ENCODE peak calls at places on chromosomes 4 and X, in five cellular contexts. T is CD4-positive, alpha-beta memory T cell; S is astrocyte; K is neuronal stem cell; X is lower lobe of right lung. P is an unnamed sample. For H3K9me3, the result is how much of the 10 kb centered on the place peaks cover.

GRCh38 chrX:44873415-44874270 is 655 bp downstream of the KDM6A start:
- DNase-seq in T (peak), S (peak), K (no peak), X (peak), P (peak)

GRCh38 chr4:28686618-28687017 is 1826.0 kb downstream of the STIM2 start:
- DNase-seq in T (no peak), S (peak), K (no peak), X (no peak), P (no peak)

GRCh38 chrX:63453571-63453970 is 102.4 kb upstream of the SPIN4 start:
- DNase-seq in T (no peak), S (no peak), K (no peak), X (no peak), P (no peak)

GRCh38 chr4:122500852-122501501 is 44.5 kb upstream of the IL2 start:
- DNase-seq in T (no peak), S (peak), K (no peak), X (no peak), P (no peak)

GRCh38 chrX:47619486-47620302 is at the start of gene SYN1:
- DNase-seq in T (peak), S (peak), K (peak), X (peak), P (peak)

GRCh38 chr4:157014621-157015591 is 43.3 kb upstream of the PDGFC start:
- DNase-seq in T (no peak), S (peak), K (no peak), X (no peak), P (no peak)

GRCh38 chr4:1247811-1248261 is 1.1 kb downstream of the CTBP1 start:
- DNase-seq in T (no peak), S (peak), K (peak), X (no peak), P (no peak)

GRCh38 chrX:42495139-42495538 is 282.8 kb downstream of the PPP1R2C start:
- DNase-seq in T (peak), S (no peak), K (no peak), X (peak), P (no peak)

GRCh38 chr4:115678425-115678941 is 565.1 kb upstream of the NDST4 start:
- DNase-seq in T (no peak), S (no peak), K (no peak), X (no peak), P (no peak)

GRCh38 chr4:25088342-25088952 is 57.7 kb upstream of the LGI2 start:
- DNase-seq in T (no peak), S (peak), K (no peak), X (no peak), P (no peak)

GRCh38 chr4:34633216-34633615 is 1611.1 kb downstream of the ARAP2 start:
- DNase-seq in T (no peak), S (no peak), K (no peak), X (no peak), P (no peak)

GRCh38 chrX:44482575-44482974 is 60.1 kb downstream of the FUNDC1 start:
- DNase-seq in T (no peak), S (no peak), K (no peak), X (no peak), P (no peak)

GRCh38 chr4:37892641-37893040 is 1.8 kb downstream of the TBC1D1 start:
- DNase-seq in T (peak), S (no peak), K (no peak), X (peak), P (peak)

GRCh38 chr4:8568068-8568668 is 12.0 kb upstream of the GPR78 start:
- DNase-seq in T (no peak), S (peak), K (no peak), X (no peak), P (no peak)

GRCh38 chr4:136136566-136136965 is 1395.7 kb downstream of the PCDH18 start:
- DNase-seq in T (no peak), S (no peak), K (no peak), X (no peak), P (no peak)

GRCh38 chr4:31261632-31262031 is 541.5 kb downstream of the PCDH7 start:
- DNase-seq in T (no peak), S (no peak), K (no peak), X (no peak), P (no peak)

GRCh38 chr4:4364486-4365208 is 22.3 kb upstream of the NSG1 start:
- DNase-seq in T (no peak), S (no peak), K (no peak), X (no peak), P (no peak)

GRCh38 chr4:53644607-53645006 is 53.3 kb upstream of the LNX1 start:
- DNase-seq in T (no peak), S (no peak), K (no peak), X (peak), P (no peak)

GRCh38 chr4:18075823-18076433 is 54.4 kb upstream of the LCORL start:
- DNase-seq in T (peak), S (no peak), K (no peak), X (no peak), P (no peak)

GRCh38 chrX:9362529-9362928 is 102.3 kb upstream of the TBL1X start:
- DNase-seq in T (no peak), S (no peak), K (no peak), X (no peak), P (no peak)

GRCh38 chrX:153643431-153644351 is 3.3 kb upstream of the DUSP9 start:
- DNase-seq in T (no peak), S (no peak), K (no peak), X (no peak), P (no peak)

GRCh38 chr4:4424499-4425115 is 37.7 kb downstream of the NSG1 start:
- DNase-seq in T (no peak), S (no peak), K (no peak), X (no peak), P (no peak)

GRCh38 chrX:153206425-153207046 is 27.5 kb downstream of the MAGEA1 start:
- DNase-seq in T (no peak), S (no peak), K (no peak), X (no peak), P (no peak)

GRCh38 chrX:2629316-2630168 is 61.6 kb upstream of the CD99 start:
- DNase-seq in T (peak), S (no peak), K (no peak), X (no peak), P (no peak)
- H3K9me3 ChIP-seq in T (under half), S (under half), K (under half), X (under half), P (under half)

DNA sequence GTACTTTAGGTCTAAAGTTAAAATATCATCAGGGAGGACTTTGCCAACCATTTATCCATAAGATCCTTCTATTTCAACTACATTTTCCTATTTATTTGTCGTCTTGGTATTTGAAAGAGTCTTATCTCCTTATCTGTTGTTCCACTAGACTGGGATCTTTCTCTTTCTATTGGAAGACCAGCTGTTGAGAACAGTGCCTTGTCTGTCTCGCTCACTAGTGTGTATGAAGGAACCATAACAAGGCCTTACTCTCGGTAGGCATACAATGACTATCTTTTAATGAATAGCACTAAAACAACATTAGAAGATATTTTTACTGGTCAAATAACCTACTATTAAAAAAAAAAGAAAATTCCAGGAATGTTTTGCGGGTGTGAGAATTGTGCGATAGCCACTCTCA is 164.4 kb downstream of the PDHA2 start:
- DNase-seq in T (no peak), S (no peak), K (no peak), X (no peak), P (no peak)
- H3K9me3 ChIP-seq in T (under half), S (under half), K (under half), X (under half), P (under half)

GRCh38 chr4:79121223-79121622 is 182.0 kb upstream of the PAQR3 start:
- DNase-seq in T (no peak), S (no peak), K (no peak), X (no peak), P (no peak)
- H3K9me3 ChIP-seq in T (under half), S (under half), K (under half), X (under half), P (under half)

DNA sequence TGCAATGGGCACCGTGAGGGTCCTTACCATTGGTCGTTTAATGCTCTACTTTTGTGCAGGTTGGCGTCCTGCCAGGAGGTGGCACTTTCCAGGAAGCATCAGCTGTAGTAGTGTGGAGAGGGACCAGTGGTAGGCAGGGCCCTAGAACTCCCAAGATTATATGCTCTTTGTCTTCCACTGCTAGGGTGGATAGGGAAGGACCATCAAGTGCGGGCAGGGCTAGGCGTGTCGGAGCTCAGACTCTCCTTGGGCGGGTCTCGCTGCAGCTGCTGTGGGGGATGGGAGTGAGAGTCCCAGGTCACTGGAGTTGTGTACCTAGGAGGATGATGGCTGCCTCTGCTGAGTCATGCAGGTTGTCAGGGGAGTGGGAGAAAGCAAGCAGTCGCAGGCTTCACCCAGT is 134.7 kb downstream of the KLF8 start:
- DNase-seq in T (no peak), S (no peak), K (no peak), X (no peak), P (no peak)
- H3K9me3 ChIP-seq in T (under half), S (under half), K (under half), X (under half), P (under half)

GRCh38 chrX:151765026-151765425 is 30.5 kb downstream of the CNGA2 start:
- DNase-seq in T (no peak), S (no peak), K (no peak), X (no peak), P (no peak)
- H3K9me3 ChIP-seq in T (under half), S (under half), K (under half), X (under half), P (under half)

P was measured in effector memory CD4-positive, alpha-beta T cell.